ENCODE peak calls at places on chromosome 1, in four cellular contexts. D is GM12878, S is K562, E is GM12891. L is an unnamed sample.
A peak's percentile ranks its signal among the peaks of the same experiment; 100 is the strongest.

GRCh38 chr1:7752512-7753417 is 18.3 kb upstream of the VAMP3 start:
- DNase-seq in E (no peak), S (peak; percentile 52), D (no peak), L (no peak)

GRCh38 chr1:236269439-236269838 is 12.3 kb downstream of the ERO1B start:
- DNase-seq in E (no peak), D (no peak), S (no peak), L (no peak)

GRCh38 chr1:172283766-172284165 is 136.7 kb upstream of the C1orf105 start:
- DNase-seq in S (no peak), E (no peak), D (no peak), L (no peak)

GRCh38 chr1:52629021-52629643 is 3.8 kb upstream of the SHISAL2A start:
- DNase-seq in D (no peak), S (no peak), E (no peak), L (no peak)

GRCh38 chr1:204331847-204332487 is 27.8 kb downstream of the PLEKHA6 start:
- DNase-seq in D (no peak), S (no peak), E (no peak), L (no peak)

GRCh38 chr1:85258536-85259117 is 835 bp downstream of the C1orf52 start:
- DNase-seq in E (no peak), D (no peak), S (no peak), L (no peak)

GRCh38 chr1:174157157-174157806 is 2.0 kb upstream of the RABGAP1L start:
- DNase-seq in E (peak; percentile 42), S (no peak), D (peak; percentile 83), L (peak; percentile 20)

GRCh38 chr1:197663178-197663953 is 111.9 kb downstream of the DENND1B start:
- DNase-seq in S (no peak), D (no peak), E (no peak), L (no peak)

GRCh38 chr1:216388558-216388957 is 34.7 kb downstream of the USH2A start:
- DNase-seq in E (no peak), D (no peak), S (no peak), L (no peak)

GRCh38 chr1:31811605-31812004 is 4.2 kb downstream of the SPOCD1 start:
- DNase-seq in E (no peak), S (peak; percentile 63), D (no peak), L (no peak)

GRCh38 chr1:25723250-25723880 is 76.6 kb upstream of the SELENON start:
- DNase-seq in S (no peak), E (no peak), D (no peak), L (no peak)

GRCh38 chr1:217049081-217049480 is 325.9 kb upstream of the ESRRG start:
- DNase-seq in D (no peak), E (no peak), S (no peak), L (no peak)

GRCh38 chr1:197465528-197466205 is 197.6 kb downstream of the CRB1 start:
- DNase-seq in E (no peak), D (no peak), S (no peak), L (no peak)

GRCh38 chr1:6955357-6956154 is 170.3 kb downstream of the CAMTA1 start:
- DNase-seq in D (no peak), S (no peak), E (no peak), L (no peak)

GRCh38 chr1:147272042-147272441 is 29.6 kb downstream of the CHD1L start:
- DNase-seq in D (no peak), S (no peak), E (no peak), L (no peak)

GRCh38 chr1:197400522-197400902 is 132.5 kb downstream of the CRB1 start:
- DNase-seq in S (no peak), E (no peak), D (no peak), L (no peak)

GRCh38 chr1:203136409-203137042 is 9.0 kb downstream of the ADORA1 start:
- DNase-seq in E (no peak), D (no peak), S (no peak), L (no peak)

GRCh38 chr1:27872059-27872801 is at the start of gene THEMIS2:
- DNase-seq in S (peak; percentile 97), E (peak; percentile 83), D (no peak), L (peak; percentile 85)

GRCh38 chr1:36913016-36913415 is 121.3 kb downstream of the GRIK3 start:
- DNase-seq in S (no peak), E (no peak), D (no peak), L (no peak)

GRCh38 chr1:26094677-26095383 is 16.8 kb upstream of the PDIK1L start:
- DNase-seq in D (no peak), S (peak; percentile 62), E (no peak), L (no peak)

GRCh38 chr1:168623003-168623828 is 46.8 kb downstream of the XCL1 start:
- DNase-seq in D (no peak), E (no peak), S (no peak), L (no peak)

GRCh38 chr1:244614113-244614836 is 38.7 kb upstream of the DESI2 start:
- DNase-seq in E (no peak), S (no peak), D (no peak), L (no peak)

GRCh38 chr1:42957229-42957879 is 1.3 kb downstream of the SLC2A1 start:
- DNase-seq in E (no peak), D (no peak), S (no peak), L (no peak)

GRCh38 chr1:42956739-42957138 is 1.9 kb downstream of the SLC2A1 start:
- DNase-seq in S (no peak), E (no peak), D (no peak), L (no peak)

GRCh38 chr1:42960693-42961559 is 2.3 kb upstream of the SLC2A1 start:
- DNase-seq in E (no peak), D (no peak), S (no peak), L (no peak)

GRCh38 chr1:42957880-42958487 is 684 bp downstream of the SLC2A1 start:
- DNase-seq in E (peak; percentile 64), D (no peak), S (peak; percentile 95), L (peak; percentile 79)

DNA sequence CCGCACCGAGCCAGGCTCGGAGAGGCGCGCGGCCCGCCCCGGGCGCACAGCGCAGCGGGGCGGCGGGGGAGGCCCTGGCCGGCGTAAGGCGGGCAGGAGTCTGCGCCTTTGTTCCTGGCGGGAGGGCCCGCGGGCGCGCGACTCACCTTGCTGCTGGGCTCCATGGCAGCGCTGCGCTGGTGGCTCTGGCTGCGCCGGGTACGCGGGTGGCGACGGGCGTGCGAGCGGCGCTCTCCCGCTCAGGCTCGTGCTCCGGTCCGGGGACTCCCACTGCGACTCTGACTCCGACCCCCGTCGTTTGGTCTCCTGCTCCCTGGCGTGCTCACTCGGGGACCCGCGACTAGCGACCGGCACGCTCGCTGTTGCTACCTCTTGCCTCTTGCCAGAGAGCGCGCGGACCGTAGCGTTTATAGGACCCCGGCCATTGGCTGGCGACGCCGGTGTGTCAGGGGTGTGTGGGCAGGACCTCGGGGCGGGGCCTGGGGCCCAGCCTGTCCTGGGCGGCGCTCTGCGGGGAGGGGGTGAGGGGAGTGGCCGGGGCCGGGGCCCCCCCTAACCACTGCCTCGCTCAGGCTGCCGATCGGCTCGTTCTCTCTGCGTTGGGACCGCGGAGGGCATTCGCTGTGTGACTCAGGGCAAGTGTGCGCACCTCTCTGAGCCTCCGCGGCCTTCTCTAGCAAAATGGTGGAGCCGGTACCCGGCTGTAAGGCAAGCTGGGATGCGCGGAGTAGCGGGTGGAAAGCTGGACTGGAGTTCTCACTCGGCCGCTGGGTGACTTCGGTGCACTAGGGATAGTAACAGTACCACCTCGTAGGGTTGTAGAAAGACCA is at the start of gene SLC2A1:
- DNase-seq in E (peak; percentile 95), S (peak; percentile 98), D (peak; percentile 79), L (peak; percentile 95)
- TF ChIP-seq POLR2A in E (peak; percentile 96), S (peak; percentile 98), D (peak; percentile 100), L (peak; percentile 99)

DNA sequence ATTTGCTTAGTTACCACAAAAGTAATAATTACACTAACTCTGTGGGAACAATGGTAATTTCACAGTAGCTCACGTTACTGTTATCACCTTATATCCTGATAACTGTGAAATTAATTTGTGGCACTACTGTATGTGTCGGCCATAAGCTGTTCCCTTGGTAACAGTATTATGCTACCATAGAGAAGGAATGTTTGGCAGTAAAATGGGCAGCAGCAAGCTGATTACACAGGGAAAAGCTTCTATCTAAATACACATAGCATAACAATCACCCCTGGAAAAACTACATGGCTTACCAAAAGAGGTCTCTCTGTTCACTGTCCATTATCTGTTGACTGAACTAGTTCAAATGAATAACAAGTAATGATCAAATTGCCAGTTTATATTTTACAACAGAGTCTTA is 124.1 kb downstream of the DPYD start:
- DNase-seq in E (no peak), D (no peak), S (no peak), L (no peak)
- TF ChIP-seq TAF1 in E (no peak), D (no peak), S (no peak), L (no peak)

GRCh38 chr1:234216116-234216703 is 157.0 kb upstream of the COA6 start:
- DNase-seq in E (no peak), D (peak; percentile 45), S (no peak), L (no peak)
- TF ChIP-seq POLR2AphosphoS5 in E (no peak), D (no peak), S (no peak), L (no peak)

GRCh38 chr1:68230901-68231626 is 1.3 kb downstream of the WLS start:
- DNase-seq in D (no peak), E (no peak), S (no peak), L (no peak)

GRCh38 chr1:68234094-68234493 is 1.8 kb upstream of the WLS start:
- DNase-seq in E (no peak), S (no peak), D (no peak), L (no peak)

GRCh38 chr1:68233202-68233601 is 879 bp upstream of the WLS start:
- DNase-seq in E (no peak), S (no peak), D (no peak), L (no peak)

GRCh38 chr1:68231627-68232303 is 558 bp downstream of the WLS start:
- DNase-seq in E (no peak), D (no peak), S (no peak), L (no peak)

DNA sequence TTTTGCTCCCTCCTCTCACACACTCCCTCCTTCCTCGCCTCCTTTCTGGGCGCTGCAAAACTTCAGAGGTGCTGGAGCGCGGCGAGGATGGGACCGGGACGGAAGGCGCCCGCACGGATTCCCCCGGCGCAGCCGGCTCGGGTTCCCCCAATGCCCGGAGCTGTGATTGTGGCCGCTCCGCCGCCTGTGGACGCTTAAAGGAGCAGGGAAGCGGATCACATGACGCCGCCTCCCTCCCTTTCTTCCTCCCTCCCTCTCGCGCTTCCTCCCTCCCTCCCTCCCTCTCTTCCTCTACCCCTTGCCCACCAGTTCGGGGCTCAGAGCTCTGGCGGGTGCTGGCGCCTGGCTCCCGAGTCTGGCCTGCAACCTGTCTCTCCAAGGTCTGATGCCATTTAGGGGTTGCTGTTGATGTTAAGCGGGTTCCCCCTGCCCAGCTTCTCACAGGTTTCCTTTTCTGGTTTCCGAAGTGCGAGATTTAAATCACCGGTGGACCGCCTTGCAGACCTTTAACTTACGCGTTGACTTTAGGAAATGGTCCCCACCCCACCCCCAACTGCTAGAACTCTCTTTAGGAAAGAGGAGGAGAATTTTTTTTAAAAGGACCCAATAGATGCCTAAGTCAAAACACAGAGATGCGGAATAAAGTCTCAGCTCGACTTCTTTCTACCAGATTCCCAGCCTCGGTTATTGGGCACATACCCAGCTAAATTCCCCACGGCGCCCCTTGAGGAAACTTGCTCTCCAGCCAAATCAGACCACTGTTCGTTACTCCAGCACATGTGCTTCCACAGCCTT is at the start of gene WLS:
- DNase-seq in E (no peak), D (no peak), S (no peak), L (no peak)
- TF ChIP-seq POLR2A in E (no peak), D (no peak), S (no peak), L (no peak)

GRCh38 chr1:192159034-192159433 is 772 bp downstream of the RGS18 start:
- DNase-seq in S (no peak), D (no peak), E (no peak), L (no peak)
- TF ChIP-seq TAF1 in S (no peak), D (no peak), E (no peak), L (no peak)

L was measured in GM12892.